ENCODE peak calls at places on chromosome 14, in six cellular contexts. F is AG09319; J is CD8-positive, alpha-beta T cell; X is NB4; T is epithelial cell of esophagus; H is endothelial cell. P is an unnamed sample.
A peak's percentile ranks its signal among the peaks of the same experiment; 100 is the strongest.

GRCh38 chr14:48914921-48915320 is 671.3 kb downstream of the RPS29 start:
- DNase-seq in F (no peak), J (no peak), X (no peak), T (peak; percentile 4), H (no peak), P (no peak)

GRCh38 chr14:55136868-55137785 is 8.1 kb downstream of the LGALS3 start:
- DNase-seq in F (peak; percentile 75), J (no peak), X (no peak), T (no peak), H (no peak), P (no peak)

GRCh38 chr14:68384881-68385280 is 408.0 kb downstream of the ZFP36L1 start:
- DNase-seq in F (no peak), J (no peak), X (no peak), T (no peak), H (no peak), P (no peak)

GRCh38 chr14:24695265-24696241 is 61.6 kb upstream of the GZMB start:
- DNase-seq in F (no peak), J (no peak), X (peak; percentile 90), T (no peak), H (no peak), P (no peak)

GRCh38 chr14:58752782-58753181 is 115.0 kb downstream of the DACT1 start:
- DNase-seq in F (no peak), J (no peak), X (peak; percentile 45), T (peak; percentile 76), H (no peak), P (no peak)

GRCh38 chr14:37501877-37502276 is 93.2 kb downstream of the FOXA1 start:
- DNase-seq in F (no peak), J (no peak), X (no peak), T (no peak), H (no peak), P (no peak)

GRCh38 chr14:60090864-60091519 is 731 bp upstream of the PCNX4 start:
- DNase-seq in F (peak; percentile 40), J (peak; percentile 26), X (peak; percentile 61), T (peak; percentile 50), H (no peak), P (no peak)

GRCh38 chr14:79136437-79137430 is 966.6 kb downstream of the NRXN3 start:
- DNase-seq in F (no peak), J (no peak), X (no peak), T (no peak), H (no peak), P (no peak)

GRCh38 chr14:101843665-101844064 is 82.2 kb downstream of the PPP2R5C start:
- DNase-seq in F (no peak), J (peak; percentile 60), X (peak; percentile 56), T (no peak), H (no peak), P (no peak)

GRCh38 chr14:32939254-32940065 is 781 bp downstream of the NPAS3 start:
- DNase-seq in F (peak; percentile 39), J (no peak), X (no peak), T (peak; percentile 39), H (peak; percentile 81), P (peak; percentile 65)

GRCh38 chr14:50318031-50318626 is 6.0 kb downstream of the DMAC2L start:
- DNase-seq in F (no peak), J (no peak), X (peak; percentile 28), T (peak; percentile 62), H (no peak), P (no peak)

GRCh38 chr14:64338616-64339316 is 44.6 kb upstream of the ESR2 start:
- DNase-seq in F (peak; percentile 89), J (peak; percentile 82), X (peak; percentile 99), T (peak; percentile 99), H (peak; percentile 85), P (peak; percentile 82)

GRCh38 chr14:72743626-72744025 is 150.3 kb downstream of the DPF3 start:
- DNase-seq in F (no peak), J (no peak), X (no peak), T (no peak), H (no peak), P (no peak)

GRCh38 chr14:92294506-92294905 is 28.5 kb upstream of the SLC24A4 start:
- DNase-seq in F (no peak), J (no peak), X (no peak), T (no peak), H (no peak), P (no peak)

GRCh38 chr14:22472935-22473854 is 115.8 kb downstream of the DAD1 start:
- DNase-seq in F (no peak), J (no peak), X (peak; percentile 90), T (peak; percentile 65), H (peak; percentile 46), P (no peak)

GRCh38 chr14:65783576-65783975 is 371.0 kb downstream of the FUT8 start:
- DNase-seq in F (no peak), J (no peak), X (no peak), T (no peak), H (no peak), P (no peak)

GRCh38 chr14:76456200-76456599 is 80.3 kb downstream of the ESRRB start:
- DNase-seq in F (no peak), J (peak; percentile 9), X (peak; percentile 49), T (peak; percentile 40), H (peak; percentile 69), P (peak; percentile 39)
- TF ChIP-seq CTCF in F (peak; percentile 36), J (peak; percentile 31), X (peak; percentile 50), T (peak; percentile 50), H (peak; percentile 73), P (peak; percentile 64)

DNA sequence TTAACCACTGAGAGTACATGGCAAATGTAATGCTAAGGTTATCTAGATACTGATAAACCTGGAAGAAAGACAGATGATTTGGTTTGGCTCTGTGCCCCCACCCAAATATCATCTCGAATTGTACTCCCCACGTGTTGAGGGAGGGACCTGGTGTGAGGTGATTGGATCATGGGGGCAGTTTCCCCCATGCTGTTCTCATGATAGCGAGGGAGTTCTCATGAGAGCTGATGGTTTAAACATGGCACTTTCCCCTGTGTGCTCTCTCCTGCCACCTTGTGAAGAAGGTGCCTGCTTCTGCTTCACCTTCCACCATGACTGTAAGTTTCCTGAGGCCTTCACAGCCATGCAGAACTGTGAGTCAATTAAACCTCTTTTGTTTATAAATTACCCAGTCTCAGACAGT is 14.2 kb downstream of the NOXRED1 start:
- DNase-seq in F (no peak), J (no peak), X (peak; percentile 42), T (peak; percentile 37), H (peak; percentile 7), P (no peak)
- TF ChIP-seq CTCF in F (peak; percentile 1), J (no peak), X (no peak), T (peak; percentile 46), H (no peak), P (peak; percentile 40)

DNA sequence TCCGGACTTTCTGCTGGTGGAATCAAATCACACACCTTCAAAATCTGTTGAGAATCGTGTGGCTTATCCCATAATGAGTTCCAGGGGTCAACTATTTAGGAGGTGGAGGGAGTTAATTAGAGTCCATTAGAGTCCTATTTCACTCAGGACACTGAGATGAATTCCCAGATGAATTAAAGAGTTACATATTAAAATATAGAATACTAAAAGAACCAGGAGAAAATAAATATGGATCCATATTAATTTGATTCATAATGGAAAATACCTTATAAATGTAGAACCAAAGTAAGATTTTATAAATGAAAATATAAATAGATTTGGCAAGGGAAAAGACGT is 44.6 kb upstream of the C14orf132 start:
- DNase-seq in F (no peak), J (no peak), X (no peak), T (no peak), H (no peak), P (no peak)
- TF ChIP-seq CTCF in F (no peak), J (peak; percentile 26), X (no peak), T (no peak), H (no peak), P (no peak)

GRCh38 chr14:104820669-104821228 is 19.8 kb downstream of the ZBTB42 start:
- DNase-seq in F (no peak), J (no peak), X (no peak), T (peak; percentile 80), H (peak; percentile 74), P (no peak)
- TF ChIP-seq CTCF in F (peak; percentile 57), J (no peak), X (no peak), T (peak; percentile 72), H (no peak), P (peak; percentile 54)

DNA sequence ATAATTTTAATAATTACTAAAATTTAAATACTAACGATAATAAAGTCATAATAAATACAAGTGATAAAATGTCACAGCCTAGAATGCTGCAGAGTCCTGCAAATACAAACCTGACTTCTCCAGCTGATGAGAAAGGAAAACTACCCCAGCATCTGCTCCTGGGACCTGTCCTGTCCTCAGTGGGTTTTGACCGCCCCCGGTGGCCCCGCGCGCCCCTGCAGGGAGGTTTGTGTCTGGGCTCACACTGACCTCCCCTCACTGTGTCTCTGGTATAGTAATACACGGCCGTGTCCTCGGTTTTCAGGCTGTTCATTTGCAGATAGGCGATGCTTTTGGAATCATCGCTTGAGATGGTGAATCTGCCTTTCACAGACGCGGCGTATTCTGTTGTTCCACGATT is 1139.4 kb downstream of the TMEM121 start:
- DNase-seq in F (no peak), J (peak; percentile 40), X (peak; percentile 4), T (no peak), H (no peak), P (no peak)
- TF ChIP-seq CTCF in F (no peak), J (no peak), X (no peak), T (no peak), H (no peak), P (no peak)

GRCh38 chr14:100035700-100036099 is 29.5 kb upstream of the EVL start:
- DNase-seq in F (no peak), J (no peak), X (no peak), T (no peak), H (no peak), P (no peak)
- TF ChIP-seq CTCF in F (no peak), J (no peak), X (no peak), T (no peak), H (no peak), P (no peak)

P was measured in progenitor cell of endocrine pancreas.